ENCODE peak calls at places on chromosomes 12 and 14, in six cellular contexts. A is GM12865; W is non-pigmented ciliary epithelial cell; P is SW480; Q is RPMI8226; G is CD8-positive, alpha-beta T cell. Y is an unnamed sample.

GRCh38 chr14:76955575-76956252 is 72.8 kb downstream of the IRF2BPL start:
- DNase-seq in A (peak), W (no peak), P (peak), Q (peak), G (peak), Y (no peak)

GRCh38 chr14:54497224-54497623 is 8.4 kb upstream of the GMFB start:
- DNase-seq in A (no peak), W (no peak), P (no peak), Q (no peak), G (no peak), Y (no peak)

GRCh38 chr12:124709722-124710656 is 142.6 kb upstream of the NCOR2 start:
- DNase-seq in A (no peak), W (no peak), P (no peak), Q (peak), G (no peak), Y (no peak)

GRCh38 chr14:29242755-29243340 is 476.3 kb downstream of the FOXG1 start:
- DNase-seq in A (no peak), W (no peak), P (no peak), Q (no peak), G (no peak), Y (no peak)

GRCh38 chr12:10501031-10501430 is 4.7 kb upstream of the EIF2S3B start:
- DNase-seq in A (peak), W (no peak), P (peak), Q (no peak), G (no peak), Y (peak)

GRCh38 chr12:99552022-99552421 is 95.5 kb upstream of the GARIN6 start:
- DNase-seq in A (no peak), W (no peak), P (no peak), Q (no peak), G (no peak), Y (no peak)

GRCh38 chr12:92036771-92037453 is 108.7 kb downstream of the BTG1 start:
- DNase-seq in A (no peak), W (peak), P (no peak), Q (no peak), G (no peak), Y (no peak)

GRCh38 chr12:67320614-67321305 is 51.6 kb downstream of the CAND1 start:
- DNase-seq in A (no peak), W (no peak), P (no peak), Q (peak), G (no peak), Y (no peak)

GRCh38 chr14:91264151-91265150 is 19.9 kb upstream of the GPR68 start:
- DNase-seq in A (no peak), W (no peak), P (no peak), Q (no peak), G (peak), Y (no peak)

GRCh38 chr14:69037790-69038448 is 58.8 kb upstream of the ACTN1 start:
- DNase-seq in A (no peak), W (no peak), P (peak), Q (no peak), G (no peak), Y (no peak)

GRCh38 chr12:99611117-99611516 is 36.4 kb upstream of the GARIN6 start:
- DNase-seq in A (no peak), W (no peak), P (no peak), Q (no peak), G (no peak), Y (no peak)

GRCh38 chr14:102772781-102773570 is 4.3 kb upstream of the TRAF3 start:
- DNase-seq in A (peak), W (no peak), P (peak), Q (peak), G (no peak), Y (no peak)

Y was measured in HT-29.